ENCODE peak calls at places on chromosomes 16 and 17, in four cellular contexts. Z, X, T and Y are unnamed samples.

GRCh38 chr16:86012221-86012620 is 113.3 kb downstream of the IRF8 start:
- DNase-seq in Z (no peak), X (no peak), T (no peak), Y (no peak)

GRCh38 chr17:39101139-39101538 is 50.3 kb downstream of the PLXDC1 start:
- DNase-seq in Z (no peak), X (no peak), T (no peak), Y (no peak)

GRCh38 chr16:46691720-46692119 is 2.3 kb downstream of the ORC6 start:
- DNase-seq in Z (no peak), X (no peak), T (no peak), Y (no peak)

GRCh38 chr16:90046971-90047713 is 27.9 kb upstream of the DBNDD1 start:
- DNase-seq in Z (no peak), X (peak; percentile 31), T (no peak), Y (peak; percentile 29)

GRCh38 chr16:55489956-55490265 is 10.9 kb downstream of the MMP2 start:
- DNase-seq in Z (no peak), X (no peak), T (no peak), Y (no peak)

GRCh38 chr17:50955160-50955559 is 89.0 kb upstream of the TOB1 start:
- DNase-seq in Z (no peak), X (no peak), T (no peak), Y (no peak)

GRCh38 chr16:60203525-60204124 is 1469.5 kb upstream of the GOT2 start:
- DNase-seq in Z (peak; percentile 2), X (no peak), T (no peak), Y (no peak)

GRCh38 chr17:2374549-2375285 is 26.1 kb downstream of the MNT start:
- DNase-seq in Z (no peak), X (no peak), T (no peak), Y (no peak)

GRCh38 chr17:39603304-39604016 is 4.3 kb downstream of the NEUROD2 start:
- DNase-seq in Z (no peak), X (no peak), T (no peak), Y (no peak)

GRCh38 chr16:84922351-84923135 is 88.8 kb downstream of the ZDHHC7 start:
- DNase-seq in Z (peak; percentile 88), X (no peak), T (no peak), Y (no peak)

GRCh38 chr16:29824589-29825144 is 4.4 kb downstream of the MVP start:
- DNase-seq in Z (no peak), X (no peak), T (no peak), Y (no peak)

GRCh38 chr17:29363716-29364115 is 26.4 kb upstream of the TAOK1 start:
- DNase-seq in Z (no peak), X (no peak), T (no peak), Y (no peak)

GRCh38 chr16:679808-680624 is at the start of gene STUB1:
- DNase-seq in Z (peak; percentile 96), X (peak; percentile 78), T (peak; percentile 64), Y (peak; percentile 97)

GRCh38 chr17:77423589-77424451 is 283.1 kb downstream of the SEC14L1 start:
- DNase-seq in Z (peak; percentile 73), X (no peak), T (no peak), Y (no peak)

GRCh38 chr17:55274371-55275255 is 9.9 kb downstream of the HLF start:
- DNase-seq in Z (no peak), X (no peak), T (no peak), Y (no peak)

GRCh38 chr17:1559743-1560581 is 2.6 kb downstream of the PITPNA start:
- DNase-seq in Z (no peak), X (no peak), T (no peak), Y (no peak)

GRCh38 chr16:57846078-57846697 is 43.9 kb upstream of the KIFC3 start:
- DNase-seq in Z (no peak), X (no peak), T (peak; percentile 73), Y (peak; percentile 82)

GRCh38 chr16:81190667-81191066 is 47.8 kb upstream of the BCO1 start:
- DNase-seq in Z (no peak), X (no peak), T (no peak), Y (no peak)

GRCh38 chr16:51734220-51734619 is 583.1 kb upstream of the SALL1 start:
- DNase-seq in Z (no peak), X (no peak), T (no peak), Y (no peak)

GRCh38 chr16:73057369-73058210 is 9.7 kb upstream of the ZFHX3 start:
- DNase-seq in Z (peak; percentile 76), X (peak; percentile 27), T (no peak), Y (peak; percentile 42)

GRCh38 chr17:17104036-17104435 is 61.8 kb downstream of the MPRIP start:
- DNase-seq in Z (no peak), X (no peak), T (no peak), Y (no peak)

GRCh38 chr17:76232342-76232741 is 8.0 kb downstream of the RNF157 start:
- DNase-seq in Z (no peak), X (no peak), T (no peak), Y (no peak)

GRCh38 chr17:83160443-83161297 is 81.3 kb downstream of the METRNL start:
- DNase-seq in Z (peak; percentile 19), X (no peak), T (no peak), Y (no peak)

GRCh38 chr16:21952040-21952792 is 945 bp upstream of the UQCRC2 start:
- DNase-seq in Z (peak; percentile 66), X (peak; percentile 73), T (no peak), Y (peak; percentile 60)
- TF ChIP-seq TEAD4 in Z (no peak), X (no peak), T (no peak), Y (no peak)

DNA sequence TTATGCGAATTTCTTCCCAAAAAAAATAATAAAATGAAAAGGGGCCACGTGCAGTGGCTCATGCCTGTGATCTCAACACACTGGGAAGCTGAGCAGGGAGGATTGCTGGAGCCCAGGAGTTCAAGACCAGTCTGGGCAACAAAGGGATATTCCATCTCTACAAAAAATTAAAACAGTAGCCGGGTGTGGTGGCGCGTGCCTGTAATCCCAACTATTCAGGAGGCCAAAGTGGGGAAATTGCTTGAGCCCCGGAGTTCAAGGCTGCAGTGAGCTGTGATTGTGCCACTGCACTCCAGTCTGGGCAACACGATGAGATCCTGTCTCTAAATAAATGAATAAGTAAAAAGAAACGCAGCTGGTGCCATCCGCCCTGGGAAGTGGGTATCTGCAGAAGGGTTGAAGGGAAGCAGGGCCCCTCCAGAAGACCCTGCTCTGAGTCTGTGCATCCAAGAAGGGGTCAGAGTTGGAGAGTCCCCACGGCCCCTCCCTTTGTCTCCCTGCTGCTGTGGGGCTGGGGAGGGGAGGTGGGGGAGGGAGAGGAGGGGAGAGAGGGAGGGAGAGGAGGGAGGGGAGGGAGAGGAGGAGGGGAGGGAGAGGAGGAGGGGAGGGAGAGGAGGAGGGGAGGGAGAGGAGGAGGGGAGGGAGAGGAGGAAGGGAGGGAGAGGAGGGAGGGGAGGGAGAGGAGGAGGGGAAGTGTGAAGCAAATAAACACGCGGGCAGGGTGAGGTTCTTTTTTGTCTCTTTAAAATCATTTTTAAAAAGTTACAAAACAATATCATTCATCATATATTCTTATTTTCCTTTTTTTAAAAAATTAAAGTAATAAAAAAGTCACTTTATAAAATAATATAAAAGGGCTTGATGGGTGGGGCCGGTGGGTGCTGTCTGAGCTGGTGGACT is 5.0 kb upstream of the MYADML2 start:
- DNase-seq in Z (no peak), X (no peak), T (no peak), Y (no peak)
- TF ChIP-seq TEAD4 in Z (no peak), X (no peak), T (no peak), Y (no peak)

GRCh38 chr16:67673712-67674580 is 7.3 kb downstream of the C16orf86 start:
- DNase-seq in Z (peak; percentile 66), X (no peak), T (no peak), Y (no peak)
- TF ChIP-seq TEAD4 in Z (no peak), X (no peak), T (no peak), Y (no peak)

DNA sequence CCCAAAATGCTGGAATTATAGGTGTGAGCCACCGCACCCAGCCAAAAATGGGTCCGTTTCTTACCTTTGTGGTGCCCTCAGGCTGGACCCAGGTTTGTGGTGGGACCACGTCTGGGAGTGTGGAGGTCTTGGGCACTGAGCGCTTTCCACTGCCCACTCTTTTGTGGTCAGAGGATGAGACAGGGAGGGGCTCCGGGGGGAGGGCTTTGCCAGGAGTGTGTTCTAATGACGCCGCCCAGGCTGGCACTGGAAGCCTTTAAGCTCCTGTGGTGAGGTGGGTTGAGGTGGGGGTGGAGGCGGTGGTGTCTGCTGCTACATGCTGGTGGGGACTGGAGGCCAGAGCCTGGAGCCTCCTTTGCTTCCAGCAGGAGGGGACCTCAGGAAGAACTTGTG is 12.8 kb upstream of the ADCY7 start:
- DNase-seq in Z (no peak), X (peak; percentile 30), T (no peak), Y (no peak)
- TF ChIP-seq TEAD4 in Z (no peak), X (no peak), T (no peak), Y (no peak)

DNA sequence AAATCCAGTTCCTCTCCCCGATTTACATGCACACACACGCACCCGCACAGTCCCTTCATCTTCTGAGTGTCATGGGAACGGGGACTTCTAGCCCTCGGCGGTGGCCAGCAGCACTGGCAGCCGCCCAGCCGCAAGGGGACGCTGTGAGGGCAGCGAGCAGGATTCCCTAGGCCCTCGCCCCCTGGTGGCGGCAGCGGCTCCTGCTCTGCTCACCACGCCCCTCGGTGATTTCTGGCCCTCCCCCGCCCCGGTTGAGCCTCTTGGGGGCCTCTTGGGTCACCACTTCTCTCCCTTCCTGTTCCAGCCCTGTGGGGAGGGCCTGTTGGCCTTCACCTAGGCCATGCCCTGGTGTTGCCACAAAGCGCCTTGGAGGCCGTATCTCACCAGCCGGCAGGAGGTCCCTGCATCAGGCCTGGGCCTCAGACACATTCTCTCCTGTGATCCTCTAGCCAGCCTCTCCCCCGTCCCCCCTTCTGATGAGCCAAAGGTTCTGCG is 75.2 kb upstream of the KSR1 start:
- DNase-seq in Z (peak; percentile 89), X (peak; percentile 93), T (peak; percentile 68), Y (peak; percentile 92)
- TF ChIP-seq TEAD4 in Z (no peak), X (peak; percentile 51), T (peak; percentile 49), Y (no peak)

GRCh38 chr17:37493249-37494027 is 3.7 kb downstream of the DUSP14 start:
- DNase-seq in Z (no peak), X (no peak), T (no peak), Y (no peak)
- TF ChIP-seq TEAD4 in Z (peak; percentile 55), X (no peak), T (no peak), Y (no peak)

DNA sequence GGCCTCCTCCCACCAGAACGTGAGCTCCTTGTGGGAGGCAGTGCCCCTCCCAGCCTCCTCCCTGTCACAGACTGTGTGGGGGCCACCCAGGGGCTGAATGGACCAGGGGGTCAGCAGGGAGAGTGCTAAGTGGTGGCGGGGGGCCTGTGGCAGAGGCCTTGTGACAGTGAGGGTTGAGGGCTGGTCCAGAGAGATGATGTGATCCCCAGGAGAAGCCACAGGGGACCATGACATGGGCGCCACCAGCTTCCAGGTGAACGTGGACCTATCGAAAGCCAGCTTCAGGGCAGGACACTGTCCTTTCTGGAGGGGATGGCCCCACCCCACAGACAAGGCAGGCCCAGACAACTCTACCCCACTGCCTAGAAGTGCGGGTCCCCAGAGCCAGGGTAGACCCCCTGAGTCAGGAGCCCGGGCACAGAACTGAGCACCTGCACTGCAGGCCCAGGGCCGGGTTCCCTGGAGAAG is 3.1 kb downstream of the SPSB3 start:
- DNase-seq in Z (no peak), X (no peak), T (no peak), Y (no peak)
- TF ChIP-seq TEAD4 in Z (no peak), X (no peak), T (no peak), Y (no peak)